ENCODE peak calls at places on chromosome 9, in eight cellular contexts. O is tibial nerve; R is left ventricle myocardium inferior; G is GM23248; U is thoracic aorta; B is cardiac muscle cell; J is effector memory CD4-positive, alpha-beta T cell; I is neuronal stem cell. C is an unnamed sample.

GRCh38 chr9:5510360-5510931 is at the start of gene PDCD1LG2:
- DNase-seq in O (no peak), R (no peak), G (peak; percentile 89), U (no peak), B (peak; percentile 79), J (no peak), I (no peak), C (peak; percentile 27)

GRCh38 chr9:95003694-95004451 is 277.4 kb downstream of the AOPEP start:
- DNase-seq in O (peak; percentile 56), R (peak; percentile 66), G (peak; percentile 83), U (no peak), B (peak; percentile 61), J (no peak), I (no peak), C (peak; percentile 70)

GRCh38 chr9:36165766-36166149 is 3.4 kb upstream of the CCIN start:
- DNase-seq in O (no peak), R (no peak), G (peak; percentile 83), U (no peak), B (peak; percentile 45), J (no peak), I (no peak), C (no peak)

GRCh38 chr9:38207247-38207778 is 138.3 kb upstream of the SHB start:
- DNase-seq in O (no peak), R (no peak), G (no peak), U (no peak), B (no peak), J (no peak), I (no peak), C (peak; percentile 39)

GRCh38 chr9:137367506-137368430 is 55.2 kb downstream of the EXD3 start:
- DNase-seq in O (no peak), R (no peak), G (no peak), U (no peak), B (no peak), J (no peak), I (no peak), C (no peak)

GRCh38 chr9:83385317-83385716 is 152.9 kb downstream of the FRMD3 start:
- DNase-seq in O (no peak), R (no peak), G (peak; percentile 67), U (no peak), B (no peak), J (no peak), I (no peak), C (no peak)

GRCh38 chr9:134881313-134881670 is 682 bp downstream of the FCN2 start:
- DNase-seq in O (no peak), R (no peak), G (no peak), U (no peak), B (no peak), J (no peak), I (no peak), C (no peak)

GRCh38 chr9:115138151-115138550 is 20.2 kb upstream of the TNC start:
- DNase-seq in O (no peak), R (no peak), G (no peak), U (no peak), B (peak; percentile 27), J (no peak), I (no peak), C (no peak)

GRCh38 chr9:115038138-115038537 is 79.8 kb downstream of the TNC start:
- DNase-seq in O (no peak), R (no peak), G (peak; percentile 33), U (no peak), B (no peak), J (no peak), I (no peak), C (peak; percentile 10)

GRCh38 chr9:113564804-113565237 is 101.3 kb downstream of the RGS3 start:
- DNase-seq in O (no peak), R (peak; percentile 69), G (peak; percentile 93), U (no peak), B (peak; percentile 81), J (no peak), I (no peak), C (peak; percentile 87)

GRCh38 chr9:110538169-110538568 is 41.4 kb downstream of the SVEP1 start:
- DNase-seq in O (no peak), R (no peak), G (peak; percentile 56), U (no peak), B (peak; percentile 80), J (no peak), I (no peak), C (no peak)

GRCh38 chr9:83382421-83382820 is 155.8 kb downstream of the FRMD3 start:
- DNase-seq in O (no peak), R (no peak), G (no peak), U (no peak), B (no peak), J (no peak), I (no peak), C (no peak)

GRCh38 chr9:134301387-134302129 is 24.7 kb upstream of the RXRA start:
- DNase-seq in O (no peak), R (peak; percentile 13), G (no peak), U (no peak), B (no peak), J (peak; percentile 31), I (no peak), C (no peak)

GRCh38 chr9:104758974-104759373 is 5.0 kb upstream of the NIPSNAP3B start:
- DNase-seq in O (no peak), R (no peak), G (no peak), U (no peak), B (no peak), J (no peak), I (no peak), C (no peak)

GRCh38 chr9:112542893-112543292 is 56.3 kb downstream of the KIAA1958 start:
- DNase-seq in O (no peak), R (no peak), G (no peak), U (no peak), B (no peak), J (no peak), I (no peak), C (no peak)

GRCh38 chr9:89593776-89594427 is 10.9 kb upstream of the GADD45G start:
- DNase-seq in O (peak; percentile 38), R (peak; percentile 36), G (peak; percentile 61), U (no peak), B (peak; percentile 48), J (peak; percentile 25), I (peak; percentile 47), C (peak; percentile 26)

GRCh38 chr9:89686621-89687020 is 81.8 kb downstream of the GADD45G start:
- DNase-seq in O (no peak), R (no peak), G (no peak), U (no peak), B (no peak), J (no peak), I (no peak), C (no peak)

GRCh38 chr9:112784020-112784788 is 33.6 kb downstream of the SNX30 start:
- DNase-seq in O (no peak), R (no peak), G (no peak), U (no peak), B (peak; percentile 52), J (no peak), I (peak; percentile 35), C (no peak)

GRCh38 chr9:124790301-124790700 is 13.4 kb downstream of the OLFML2A start:
- DNase-seq in O (no peak), R (no peak), G (no peak), U (no peak), B (no peak), J (no peak), I (no peak), C (no peak)

GRCh38 chr9:115945009-115945431 is 208.6 kb upstream of the PAPPA start:
- DNase-seq in O (no peak), R (peak; percentile 70), G (no peak), U (no peak), B (no peak), J (no peak), I (no peak), C (no peak)

GRCh38 chr9:129063061-129063460 is 17.9 kb upstream of the DOLPP1 start:
- DNase-seq in O (no peak), R (no peak), G (no peak), U (no peak), B (no peak), J (no peak), I (no peak), C (no peak)

GRCh38 chr9:133553978-133554713 is 19.6 kb downstream of the ADAMTSL2 start:
- DNase-seq in O (no peak), R (no peak), G (no peak), U (no peak), B (no peak), J (no peak), I (no peak), C (no peak)

GRCh38 chr9:16119861-16120641 is 567.2 kb downstream of the CCDC171 start:
- DNase-seq in O (no peak), R (no peak), G (no peak), U (no peak), B (peak; percentile 38), J (no peak), I (no peak), C (peak; percentile 82)

GRCh38 chr9:93266521-93267001 is 82.6 kb downstream of the WNK2 start:
- DNase-seq in O (no peak), R (no peak), G (no peak), U (no peak), B (no peak), J (no peak), I (no peak), C (no peak)

GRCh38 chr9:76374702-76375543 is 19.3 kb downstream of the RFK start:
- DNase-seq in O (peak; percentile 78), R (peak; percentile 69), G (peak; percentile 80), U (peak; percentile 33), B (peak; percentile 93), J (no peak), I (no peak), C (peak; percentile 81)

GRCh38 chr9:95645992-95646391 is 129.2 kb upstream of the PTCH1 start:
- DNase-seq in O (no peak), R (no peak), G (peak; percentile 10), U (no peak), B (peak; percentile 40), J (no peak), I (no peak), C (peak; percentile 48)

GRCh38 chr9:73810585-73811215 is 659.0 kb downstream of the ANXA1 start:
- DNase-seq in O (no peak), R (no peak), G (no peak), U (no peak), B (peak; percentile 87), J (no peak), I (no peak), C (no peak)

GRCh38 chr9:98778711-98779530 is 17.4 kb downstream of the ANKS6 start:
- DNase-seq in O (no peak), R (no peak), G (no peak), U (no peak), B (no peak), J (no peak), I (no peak), C (no peak)
- H3K36me3 ChIP-seq in O (no peaks in the 10 kb centered on the region), R (peaks cover 17% of the 10 kb centered on the region), G (peaks cover 4% of the 10 kb centered on the region), U (peaks cover 31% of the 10 kb centered on the region), B (peaks cover 8% of the 10 kb centered on the region), J (no peaks in the 10 kb centered on the region), I (peaks cover 61% of the 10 kb centered on the region), C (peaks cover 19% of the 10 kb centered on the region)

GRCh38 chr9:121651295-121652036 is at the start of gene DAB2IP:
- DNase-seq in O (no peak), R (peak; percentile 60), G (peak; percentile 69), U (no peak), B (peak; percentile 63), J (no peak), I (peak; percentile 88), C (peak; percentile 74)
- H3K4me3 ChIP-seq in O (peak within 1 kb of the TSS; percentile 42), R (peak within 1 kb of the TSS; percentile 80), G (peak within 1 kb of the TSS; percentile 66), U (peak within 1 kb of the TSS; percentile 82), B (peak within 1 kb of the TSS; percentile 41), J (no peak within 1 kb of the TSS), I (peak within 1 kb of the TSS; percentile 74), C (peak within 1 kb of the TSS; percentile 56)

GRCh38 chr9:122988919-122989614 is 44.4 kb upstream of the GPR21 start:
- DNase-seq in O (no peak), R (no peak), G (no peak), U (no peak), B (no peak), J (no peak), I (no peak), C (no peak)
- H3K36me3 ChIP-seq in O (no peaks in the 10 kb centered on the region), R (peaks cover 57% of the 10 kb centered on the region), G (peaks cover 45% of the 10 kb centered on the region), U (peaks cover 20% of the 10 kb centered on the region), B (peaks cover 31% of the 10 kb centered on the region), J (peaks cover 20% of the 10 kb centered on the region), I (peaks cover 92% of the 10 kb centered on the region), C (peaks cover 20% of the 10 kb centered on the region)

GRCh38 chr9:19925674-19926503 is 137.1 kb upstream of the SLC24A2 start:
- DNase-seq in O (peak; percentile 74), R (peak; percentile 43), G (peak; percentile 83), U (no peak), B (peak; percentile 84), J (peak; percentile 45), I (peak; percentile 81), C (peak; percentile 64)
- H3K4me3 ChIP-seq in O (peak overlapping the region; percentile 16), R (peak overlapping the region; percentile 60), G (peak overlapping the region; percentile 72), U (peak overlapping the region; percentile 69), B (peak overlapping the region; percentile 14), J (no peak overlapping the region), I (peak overlapping the region; percentile 21), C (peak overlapping the region; percentile 40)

C was measured in MG63.